ENCODE peak calls at places on chromosomes 6 and 20, in ten cellular contexts. M is endothelial cell of umbilical vein; H is breast epithelium; N is ovary; C is CD8-positive, alpha-beta memory T cell; U is cardiac muscle cell; O is HCT116; Y is right lobe of liver; E is psoas muscle; T is tibial nerve. S is an unnamed sample.
A peak's percentile ranks its signal among the peaks of the same experiment; 100 is the strongest.

GRCh38 chr6:111427341-111428116 is 55.5 kb downstream of the REV3L start:
- DNase-seq in U (peak; percentile 85), H (no peak), T (no peak), Y (no peak), C (no peak), M (peak; percentile 90), N (no peak), O (no peak), E (no peak), S (no peak)

GRCh38 chr6:27205375-27206278 is 41.9 kb upstream of the PRSS16 start:
- DNase-seq in O (no peak), N (no peak), Y (no peak), T (no peak), E (no peak), C (no peak), H (no peak), M (no peak), U (peak; percentile 29), S (no peak)

GRCh38 chr6:165231581-165232276 is 77.7 kb downstream of the C6orf118 start:
- DNase-seq in N (no peak), Y (no peak), E (no peak), C (no peak), H (no peak), O (peak; percentile 6), M (no peak), U (peak; percentile 72), T (no peak), S (peak; percentile 53)

GRCh38 chr20:34535301-34535840 is 19.1 kb downstream of the DYNLRB1 start:
- DNase-seq in H (no peak), N (no peak), T (no peak), O (no peak), C (no peak), E (no peak), Y (no peak), M (no peak), U (no peak), S (no peak)

GRCh38 chr20:2653511-2654383 is 1.3 kb downstream of the NOP56 start:
- DNase-seq in H (no peak), U (no peak), O (no peak), Y (no peak), T (no peak), N (no peak), C (no peak), M (no peak), E (no peak), S (no peak)

GRCh38 chr6:421211-421610 is 29.7 kb downstream of the IRF4 start:
- DNase-seq in U (no peak), M (no peak), T (no peak), N (no peak), C (no peak), H (no peak), Y (no peak), O (no peak), E (no peak), S (no peak)

GRCh38 chr6:35011096-35012041 is 122.3 kb downstream of the ANKS1A start:
- DNase-seq in H (no peak), E (no peak), U (no peak), O (no peak), Y (no peak), M (peak; percentile 38), N (no peak), C (no peak), T (no peak), S (peak; percentile 54)

GRCh38 chr6:78561015-78561414 is 306.3 kb upstream of the IRAK1BP1 start:
- DNase-seq in H (no peak), C (no peak), M (peak; percentile 49), U (peak; percentile 0), N (no peak), T (no peak), E (no peak), Y (no peak), O (no peak), S (no peak)

GRCh38 chr6:45426251-45426650 is 48.5 kb upstream of the SUPT3H start:
- DNase-seq in C (no peak), E (no peak), U (no peak), H (no peak), M (no peak), O (no peak), N (no peak), Y (no peak), T (no peak), S (no peak)

GRCh38 chr6:21992178-21992967 is 304.5 kb downstream of the PRL start:
- DNase-seq in T (no peak), O (no peak), M (no peak), U (peak; percentile 75), Y (no peak), H (no peak), N (no peak), C (no peak), E (no peak), S (peak; percentile 34)

GRCh38 chr6:38579010-38579628 is 60.6 kb downstream of the BTBD9 start:
- DNase-seq in C (no peak), H (no peak), Y (no peak), N (no peak), U (peak; percentile 20), M (peak; percentile 69), E (no peak), T (no peak), O (no peak), S (no peak)

GRCh38 chr6:37502703-37503485 is 3.2 kb upstream of the CCDC167 start:
- DNase-seq in O (no peak), C (peak; percentile 92), N (no peak), E (no peak), T (no peak), H (no peak), M (no peak), U (no peak), Y (no peak), S (no peak)

GRCh38 chr6:149037026-149037734 is 280.3 kb upstream of the TAB2 start:
- DNase-seq in E (no peak), N (no peak), H (no peak), Y (no peak), M (no peak), C (no peak), U (peak; percentile 41), T (no peak), O (no peak), S (no peak)

DNA sequence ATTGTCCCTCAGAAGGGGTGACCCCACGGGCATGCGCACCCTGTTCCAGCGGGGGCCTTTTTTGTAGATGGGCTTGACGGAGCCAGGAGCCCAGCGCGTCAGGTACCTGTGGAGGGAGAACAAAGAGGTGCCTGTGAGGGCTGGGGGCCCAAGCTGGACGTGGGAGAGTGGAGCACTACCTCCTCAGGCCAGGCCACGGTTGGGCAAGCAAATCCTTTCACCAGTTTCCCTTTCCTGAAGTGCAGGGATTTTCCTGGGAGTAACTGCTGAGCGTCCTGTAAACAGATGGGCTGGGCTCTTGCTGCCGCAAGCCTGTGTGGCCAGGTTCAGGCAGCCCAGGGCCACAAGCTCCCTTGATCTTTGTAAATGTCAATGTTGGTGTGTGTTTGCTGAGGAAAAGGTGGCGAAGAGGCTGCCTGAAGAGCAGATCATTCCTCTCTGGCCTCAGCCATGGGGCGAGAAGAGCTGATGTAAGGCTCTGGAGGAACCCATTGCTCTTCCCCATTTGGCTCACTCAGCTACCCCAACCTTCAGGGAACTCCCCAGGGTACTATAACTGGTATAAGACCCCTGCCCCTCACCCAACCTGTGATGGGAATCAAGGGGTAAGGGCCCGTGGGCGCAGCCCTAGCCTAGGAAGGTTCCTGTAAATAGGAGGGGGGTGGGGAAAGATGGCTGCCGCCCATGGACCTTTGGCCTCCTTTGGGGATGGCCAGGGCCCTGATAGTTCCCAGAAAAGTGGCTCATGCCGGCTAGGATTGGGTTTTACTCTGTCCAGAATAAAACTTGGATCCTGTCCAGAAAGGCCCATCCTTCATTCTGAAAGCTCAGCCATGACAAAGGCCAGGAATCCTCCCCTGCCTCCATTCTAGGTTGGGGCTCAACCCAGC is 15.5 kb downstream of the MRPS18A start:
- DNase-seq in C (no peak), O (no peak), H (peak; percentile 32), E (no peak), M (no peak), T (no peak), Y (no peak), N (no peak), U (no peak), S (no peak)
- H3K36me3 ChIP-seq in C (peaks cover 32% of the 10 kb centered on the region), O (peaks cover 28% of the 10 kb centered on the region), H (no peaks in the 10 kb centered on the region), E (no peaks in the 10 kb centered on the region), M (peaks cover 36% of the 10 kb centered on the region), T (peaks cover 4% of the 10 kb centered on the region), Y (no peaks in the 10 kb centered on the region), N (no peaks in the 10 kb centered on the region), U (peaks cover 24% of the 10 kb centered on the region), S (peaks cover 50% of the 10 kb centered on the region)

GRCh38 chr6:56689114-56689513 is 46.4 kb upstream of the DST start:
- DNase-seq in C (no peak), U (no peak), N (no peak), H (no peak), E (no peak), T (no peak), M (no peak), O (no peak), Y (no peak), S (no peak)
- H3K4me3 ChIP-seq in C (no peak overlapping the region), U (no peak overlapping the region), N (no peak overlapping the region), H (peak overlapping the region; percentile 61), E (peak overlapping the region; percentile 63), T (no peak overlapping the region), M (no peak overlapping the region), O (no peak overlapping the region), Y (peak overlapping the region; percentile 8), S (no peak overlapping the region)

GRCh38 chr6:92122746-92123145 is 1296.6 kb downstream of the EPHA7 start:
- DNase-seq in Y (no peak), T (no peak), C (no peak), H (no peak), E (no peak), U (peak; percentile 0), O (no peak), N (no peak), M (peak; percentile 44), S (peak; percentile 28)
- H3K36me3 ChIP-seq in Y (no peaks in the 10 kb centered on the region), T (no peaks in the 10 kb centered on the region), C (no peaks in the 10 kb centered on the region), H (no peaks in the 10 kb centered on the region), E (no peaks in the 10 kb centered on the region), U (no peaks in the 10 kb centered on the region), O (no peaks in the 10 kb centered on the region), N (no peaks in the 10 kb centered on the region), M (no peaks in the 10 kb centered on the region), S (no peaks in the 10 kb centered on the region)

GRCh38 chr20:53494753-53495152 is 98.9 kb downstream of the ZNF217 start:
- DNase-seq in N (no peak), H (no peak), C (no peak), M (no peak), E (no peak), T (no peak), U (no peak), Y (no peak), O (no peak), S (no peak)

GRCh38 chr20:53495357-53495756 is 98.3 kb downstream of the ZNF217 start:
- DNase-seq in O (no peak), C (no peak), N (no peak), H (no peak), Y (no peak), U (peak; percentile 28), M (no peak), E (no peak), T (no peak), S (no peak)

GRCh38 chr20:53489528-53489927 is 104.1 kb downstream of the ZNF217 start:
- DNase-seq in H (no peak), N (no peak), U (no peak), Y (no peak), E (no peak), M (no peak), C (no peak), O (no peak), T (no peak), S (no peak)

GRCh38 chr20:53492212-53492611 is 101.4 kb downstream of the ZNF217 start:
- DNase-seq in Y (no peak), O (no peak), N (no peak), T (no peak), M (no peak), E (no peak), H (no peak), C (no peak), U (peak; percentile 15), S (no peak)

GRCh38 chr20:53493201-53493908 is 100.3 kb downstream of the ZNF217 start:
- DNase-seq in C (no peak), Y (no peak), E (no peak), T (no peak), O (no peak), H (no peak), U (peak; percentile 4), N (no peak), M (no peak), S (peak; percentile 59)
- H3K4me3 ChIP-seq in C (no peak overlapping the region), Y (no peak overlapping the region), E (no peak overlapping the region), T (no peak overlapping the region), O (no peak overlapping the region), H (no peak overlapping the region), U (no peak overlapping the region), N (no peak overlapping the region), M (no peak overlapping the region), S (no peak overlapping the region)

S was measured in A673.